ENCODE peak calls at places on chromosomes 7 and 10, in eight cellular contexts. B, N, X, Q, M, Z, V and K are unnamed samples.

GRCh38 chr10:35092851-35093250 is 2.7 kb upstream of the CUL2 start:
- DNase-seq in B (no peak), N (no peak), X (no peak), Q (no peak), M (no peak), Z (no peak), V (no peak), K (no peak)

GRCh38 chr10:23826399-23826798 is 382.5 kb upstream of the KIAA1217 start:
- DNase-seq in B (peak), N (no peak), X (no peak), Q (no peak), M (peak), Z (no peak), V (no peak), K (no peak)

GRCh38 chr7:155547161-155547791 is 917 bp upstream of the CNPY1 start:
- DNase-seq in B (no peak), N (no peak), X (no peak), Q (no peak), M (no peak), Z (no peak), V (no peak), K (no peak)

GRCh38 chr10:88849224-88849623 is 2.4 kb downstream of the ANKRD22 start:
- DNase-seq in B (no peak), N (no peak), X (no peak), Q (no peak), M (no peak), Z (no peak), V (no peak), K (no peak)

GRCh38 chr7:73702226-73702625 is 17.2 kb downstream of the STX1A start:
- DNase-seq in B (no peak), N (no peak), X (no peak), Q (no peak), M (no peak), Z (no peak), V (no peak), K (no peak)

GRCh38 chr7:79454325-79454960 is 976 bp upstream of the MAGI2 start:
- DNase-seq in B (no peak), N (no peak), X (peak), Q (peak), M (peak), Z (peak), V (peak), K (no peak)

GRCh38 chr10:114208351-114208750 is 29.2 kb downstream of the TDRD1 start:
- DNase-seq in B (peak), N (no peak), X (no peak), Q (no peak), M (peak), Z (no peak), V (no peak), K (no peak)

GRCh38 chr10:17109475-17110207 is 20.0 kb downstream of the CUBN start:
- DNase-seq in B (no peak), N (no peak), X (no peak), Q (no peak), M (no peak), Z (no peak), V (no peak), K (no peak)

GRCh38 chr7:76048668-76048988 is 722 bp downstream of the MDH2 start:
- DNase-seq in B (no peak), N (no peak), X (peak), Q (peak), M (no peak), Z (no peak), V (no peak), K (peak)

GRCh38 chr7:4931932-4932331 is 27.1 kb downstream of the MMD2 start:
- DNase-seq in B (no peak), N (no peak), X (no peak), Q (no peak), M (peak), Z (no peak), V (peak), K (no peak)

GRCh38 chr10:61164458-61165160 is 220.6 kb upstream of the RHOBTB1 start:
- DNase-seq in B (no peak), N (no peak), X (no peak), Q (no peak), M (no peak), Z (peak), V (no peak), K (no peak)

GRCh38 chr7:103343758-103344452 is 662 bp downstream of the DNAJC2 start:
- DNase-seq in B (no peak), N (no peak), X (no peak), Q (peak), M (peak), Z (peak), V (no peak), K (no peak)

GRCh38 chr7:142459557-142459963 is 201.7 kb upstream of the PRSS58 start:
- DNase-seq in B (peak), N (no peak), X (peak), Q (peak), M (peak), Z (no peak), V (peak), K (no peak)

GRCh38 chr10:52632591-52632990 is 140.0 kb downstream of the MBL2 start:
- DNase-seq in B (no peak), N (no peak), X (no peak), Q (no peak), M (no peak), Z (no peak), V (no peak), K (no peak)

GRCh38 chr7:2710901-2711551 is 23.0 kb downstream of the AMZ1 start:
- DNase-seq in B (no peak), N (no peak), X (no peak), Q (peak), M (no peak), Z (no peak), V (no peak), K (peak)

GRCh38 chr10:97321032-97321806 is 2.1 kb downstream of the FRAT1 start:
- DNase-seq in B (no peak), N (no peak), X (no peak), Q (no peak), M (peak), Z (no peak), V (peak), K (no peak)

GRCh38 chr10:131855396-131855762 is 45.4 kb upstream of the PPP2R2D start:
- DNase-seq in B (no peak), N (no peak), X (no peak), Q (no peak), M (no peak), Z (no peak), V (no peak), K (no peak)

GRCh38 chr10:77404801-77405200 is 232.8 kb downstream of the KCNMA1 start:
- DNase-seq in B (no peak), N (no peak), X (no peak), Q (no peak), M (no peak), Z (no peak), V (no peak), K (no peak)

GRCh38 chr10:31036209-31036608 is 4.5 kb upstream of the ZNF438 start:
- DNase-seq in B (peak), N (no peak), X (peak), Q (no peak), M (peak), Z (no peak), V (no peak), K (no peak)

GRCh38 chr10:23525406-23525805 is 86.5 kb downstream of the OTUD1 start:
- DNase-seq in B (no peak), N (no peak), X (no peak), Q (peak), M (peak), Z (no peak), V (no peak), K (no peak)

GRCh38 chr10:126417220-126417825 is 29.0 kb upstream of the ADAM12 start:
- DNase-seq in B (no peak), N (no peak), X (no peak), Q (no peak), M (no peak), Z (no peak), V (no peak), K (no peak)

GRCh38 chr10:117168135-117168674 is 29.1 kb upstream of the KCNK18 start:
- DNase-seq in B (no peak), N (peak), X (peak), Q (peak), M (peak), Z (peak), V (peak), K (peak)

GRCh38 chr10:124717911-124718734 is 26.1 kb downstream of the FAM53B start:
- DNase-seq in B (no peak), N (peak), X (peak), Q (peak), M (peak), Z (no peak), V (peak), K (peak)

GRCh38 chr7:22121702-22122474 is 176.2 kb upstream of the CDCA7L start:
- DNase-seq in B (no peak), N (no peak), X (no peak), Q (no peak), M (no peak), Z (no peak), V (no peak), K (no peak)

GRCh38 chr7:128405345-128406146 is 4.2 kb downstream of the IMPDH1 start:
- DNase-seq in B (no peak), N (no peak), X (peak), Q (peak), M (peak), Z (peak), V (no peak), K (peak)

GRCh38 chr10:46546591-46547330 is 9.7 kb downstream of the GPRIN2 start:
- DNase-seq in B (no peak), N (no peak), X (peak), Q (no peak), M (no peak), Z (no peak), V (no peak), K (no peak)

GRCh38 chr10:80408198-80409085 is at the start of gene PRXL2A:
- DNase-seq in B (peak), N (peak), X (peak), Q (peak), M (peak), Z (peak), V (peak), K (peak)

GRCh38 chr10:101817542-101818118 is 614 bp downstream of the OGA start:
- DNase-seq in B (no peak), N (no peak), X (peak), Q (peak), M (peak), Z (peak), V (peak), K (no peak)

GRCh38 chr10:92124524-92125168 is 166.2 kb downstream of the CPEB3 start:
- DNase-seq in B (no peak), N (no peak), X (no peak), Q (no peak), M (peak), Z (no peak), V (no peak), K (no peak)

GRCh38 chr10:22568928-22569327 is 145.4 kb downstream of the PIP4K2A start:
- DNase-seq in B (no peak), N (no peak), X (no peak), Q (no peak), M (no peak), Z (no peak), V (no peak), K (no peak)